ENCODE peak calls at places on chromosomes 3 and 15, in ten cellular contexts. One of them, this sample, is unnamed.

GRCh38 chr3:62873672-62874397 is 1.4 kb downstream of the CADPS start:
- DNase-seq in fibroblast of lung: peak; percentile 11
- DNase-seq in HCT116: no peak
- DNase-seq in A549: peak; percentile 13
- DNase-seq in astrocyte: peak; percentile 50
- DNase-seq in body of pancreas: peak; percentile 58
- DNase-seq in IMR-90: no peak
- DNase-seq in adrenal gland: no peak
- DNase-seq in endodermal cell: peak; percentile 95
- DNase-seq in endothelial cell of umbilical vein: no peak
- DNase-seq in this sample: peak; percentile 44

GRCh38 chr3:122387709-122388108 is 3.7 kb downstream of the FAM162A start:
- DNase-seq in fibroblast of lung: no peak
- DNase-seq in HCT116: no peak
- DNase-seq in A549: no peak
- DNase-seq in astrocyte: no peak
- DNase-seq in body of pancreas: no peak
- DNase-seq in IMR-90: no peak
- DNase-seq in adrenal gland: no peak
- DNase-seq in endodermal cell: no peak
- DNase-seq in endothelial cell of umbilical vein: no peak
- DNase-seq in this sample: no peak

GRCh38 chr3:172777901-172778300 is 27.4 kb downstream of the ECT2 start:
- DNase-seq in fibroblast of lung: no peak
- DNase-seq in HCT116: no peak
- DNase-seq in A549: no peak
- DNase-seq in astrocyte: no peak
- DNase-seq in body of pancreas: no peak
- DNase-seq in IMR-90: no peak
- DNase-seq in adrenal gland: no peak
- DNase-seq in endodermal cell: no peak
- DNase-seq in endothelial cell of umbilical vein: no peak
- DNase-seq in this sample: no peak

GRCh38 chr15:80132382-80132781 is 20.4 kb upstream of the FAH start:
- DNase-seq in fibroblast of lung: no peak
- DNase-seq in HCT116: no peak
- DNase-seq in A549: no peak
- DNase-seq in astrocyte: no peak
- DNase-seq in body of pancreas: no peak
- DNase-seq in IMR-90: no peak
- DNase-seq in adrenal gland: no peak
- DNase-seq in endodermal cell: no peak
- DNase-seq in endothelial cell of umbilical vein: no peak
- DNase-seq in this sample: no peak

GRCh38 chr3:73213906-73214305 is 152.4 kb downstream of the EBLN2 start:
- DNase-seq in fibroblast of lung: no peak
- DNase-seq in HCT116: no peak
- DNase-seq in A549: no peak
- DNase-seq in astrocyte: peak; percentile 87
- DNase-seq in body of pancreas: no peak
- DNase-seq in IMR-90: no peak
- DNase-seq in adrenal gland: no peak
- DNase-seq in endodermal cell: no peak
- DNase-seq in endothelial cell of umbilical vein: no peak
- DNase-seq in this sample: no peak

GRCh38 chr3:170502297-170502696 is 83.6 kb downstream of the SLC7A14 start:
- DNase-seq in fibroblast of lung: peak; percentile 59
- DNase-seq in HCT116: no peak
- DNase-seq in A549: no peak
- DNase-seq in astrocyte: peak; percentile 48
- DNase-seq in body of pancreas: no peak
- DNase-seq in IMR-90: peak; percentile 19
- DNase-seq in adrenal gland: no peak
- DNase-seq in endodermal cell: no peak
- DNase-seq in endothelial cell of umbilical vein: no peak
- DNase-seq in this sample: no peak

GRCh38 chr3:98038241-98038640 is 3.1 kb upstream of the GABRR3 start:
- DNase-seq in fibroblast of lung: peak; percentile 19
- DNase-seq in HCT116: no peak
- DNase-seq in A549: no peak
- DNase-seq in astrocyte: no peak
- DNase-seq in body of pancreas: no peak
- DNase-seq in IMR-90: no peak
- DNase-seq in adrenal gland: no peak
- DNase-seq in endodermal cell: no peak
- DNase-seq in endothelial cell of umbilical vein: no peak
- DNase-seq in this sample: no peak

GRCh38 chr3:123419850-123420292 is 29.0 kb downstream of the ADCY5 start:
- DNase-seq in fibroblast of lung: no peak
- DNase-seq in HCT116: no peak
- DNase-seq in A549: no peak
- DNase-seq in astrocyte: no peak
- DNase-seq in body of pancreas: peak; percentile 76
- DNase-seq in IMR-90: no peak
- DNase-seq in adrenal gland: peak; percentile 87
- DNase-seq in endodermal cell: no peak
- DNase-seq in endothelial cell of umbilical vein: no peak
- DNase-seq in this sample: no peak

DNA sequence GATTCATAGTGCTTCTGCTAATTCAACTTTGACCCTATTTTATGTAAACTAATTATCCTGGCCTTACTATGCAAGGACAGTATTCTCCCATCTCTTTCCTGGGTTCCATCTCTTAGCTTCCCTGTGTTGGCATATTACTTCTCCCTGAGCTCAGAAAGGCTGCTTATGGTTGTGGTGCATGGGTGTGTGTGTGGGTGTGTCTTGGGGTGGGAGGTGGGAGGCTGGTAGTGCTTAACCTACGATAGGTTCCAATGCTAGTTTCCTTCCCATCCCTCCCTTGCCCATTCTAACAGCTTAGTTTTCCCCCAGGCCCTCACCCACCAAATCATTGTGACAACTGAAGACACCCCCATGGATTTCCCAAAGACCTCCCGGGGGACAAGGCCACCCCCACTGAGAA is 22.8 kb upstream of the ZBTB38 start:
- DNase-seq in fibroblast of lung: no peak
- DNase-seq in HCT116: no peak
- DNase-seq in A549: no peak
- DNase-seq in astrocyte: no peak
- DNase-seq in body of pancreas: no peak
- DNase-seq in IMR-90: no peak
- DNase-seq in adrenal gland: no peak
- DNase-seq in endodermal cell: no peak
- DNase-seq in endothelial cell of umbilical vein: no peak
- DNase-seq in this sample: no peak
- H3K4me3 ChIP-seq in fibroblast of lung: no peak overlapping the region
- H3K4me3 ChIP-seq in HCT116: no peak overlapping the region
- H3K4me3 ChIP-seq in A549: no peak overlapping the region
- H3K4me3 ChIP-seq in astrocyte: no peak overlapping the region
- H3K4me3 ChIP-seq in body of pancreas: no peak overlapping the region
- H3K4me3 ChIP-seq in IMR-90: no peak overlapping the region
- H3K4me3 ChIP-seq in adrenal gland: no peak overlapping the region
- H3K4me3 ChIP-seq in endodermal cell: no peak overlapping the region
- H3K4me3 ChIP-seq in endothelial cell of umbilical vein: no peak overlapping the region
- H3K4me3 ChIP-seq in this sample: no peak overlapping the region

DNA sequence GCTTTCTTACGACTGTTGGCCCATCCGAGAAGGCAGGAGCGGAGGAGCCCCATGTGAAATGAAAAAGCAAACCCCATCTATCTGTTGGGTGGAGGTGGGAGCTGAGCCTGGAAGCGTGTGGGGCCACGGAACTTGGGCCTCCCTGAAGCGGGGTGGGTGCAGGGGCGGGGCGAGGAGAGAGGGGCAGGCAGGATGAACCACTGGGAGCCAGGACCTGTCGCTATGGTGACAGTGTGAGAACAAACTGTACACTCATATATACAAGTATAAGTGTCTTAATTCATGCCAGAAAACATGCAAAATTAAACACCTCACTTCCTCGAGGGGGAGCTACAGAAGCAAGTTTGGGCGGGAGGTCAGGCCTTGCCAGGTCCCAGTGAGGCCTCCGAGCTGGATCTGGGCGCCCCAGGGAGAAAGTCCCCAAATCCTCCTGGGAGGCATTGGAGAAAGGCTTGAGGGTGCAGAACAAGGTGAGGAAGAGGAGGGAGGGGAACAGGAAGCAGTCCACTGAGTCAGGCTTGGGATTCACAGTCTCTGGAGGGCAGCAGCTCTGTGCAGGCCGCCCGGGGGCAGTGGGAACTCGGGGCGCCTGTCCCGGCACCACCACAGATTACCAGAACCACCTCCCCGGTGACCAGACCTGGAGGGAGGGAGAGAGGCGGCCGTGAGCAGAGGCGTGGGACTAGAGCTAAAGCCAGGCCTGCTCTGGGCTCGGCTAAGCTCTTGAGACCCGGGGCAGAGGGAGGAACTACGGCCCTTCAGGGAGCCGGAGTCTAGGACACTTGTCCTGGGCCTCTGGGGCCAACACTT is 34.8 kb downstream of the RBPMS2 start:
- DNase-seq in fibroblast of lung: peak; percentile 88
- DNase-seq in HCT116: no peak
- DNase-seq in A549: peak; percentile 64
- DNase-seq in astrocyte: peak; percentile 39
- DNase-seq in body of pancreas: peak; percentile 13
- DNase-seq in IMR-90: peak; percentile 77
- DNase-seq in adrenal gland: no peak
- DNase-seq in endodermal cell: no peak
- DNase-seq in endothelial cell of umbilical vein: no peak
- DNase-seq in this sample: peak; percentile 77
- TF ChIP-seq CTCF in fibroblast of lung: peak; percentile 50
- TF ChIP-seq CTCF in HCT116: no peak
- TF ChIP-seq CTCF in A549: no peak
- TF ChIP-seq CTCF in astrocyte: peak; percentile 5
- TF ChIP-seq CTCF in body of pancreas: no peak
- TF ChIP-seq CTCF in IMR-90: peak; percentile 54
- TF ChIP-seq CTCF in adrenal gland: no peak
- TF ChIP-seq CTCF in endodermal cell: no peak
- TF ChIP-seq CTCF in endothelial cell of umbilical vein: no peak
- TF ChIP-seq CTCF in this sample: peak; percentile 26

GRCh38 chr15:63065262-63066234 is 23.0 kb downstream of the TPM1 start:
- DNase-seq in fibroblast of lung: no peak
- DNase-seq in HCT116: no peak
- DNase-seq in A549: peak; percentile 63
- DNase-seq in astrocyte: no peak
- DNase-seq in body of pancreas: no peak
- DNase-seq in IMR-90: no peak
- DNase-seq in adrenal gland: no peak
- DNase-seq in endodermal cell: peak; percentile 44
- DNase-seq in endothelial cell of umbilical vein: no peak
- DNase-seq in this sample: no peak

GRCh38 chr15:63066302-63066701 is 23.8 kb downstream of the TPM1 start:
- DNase-seq in fibroblast of lung: no peak
- DNase-seq in HCT116: no peak
- DNase-seq in A549: no peak
- DNase-seq in astrocyte: no peak
- DNase-seq in body of pancreas: no peak
- DNase-seq in IMR-90: no peak
- DNase-seq in adrenal gland: no peak
- DNase-seq in endodermal cell: peak; percentile 42
- DNase-seq in endothelial cell of umbilical vein: no peak
- DNase-seq in this sample: no peak

GRCh38 chr15:63069616-63069952 is 27.0 kb downstream of the TPM1 start:
- DNase-seq in fibroblast of lung: no peak
- DNase-seq in HCT116: no peak
- DNase-seq in A549: peak; percentile 34
- DNase-seq in astrocyte: no peak
- DNase-seq in body of pancreas: no peak
- DNase-seq in IMR-90: no peak
- DNase-seq in adrenal gland: no peak
- DNase-seq in endodermal cell: no peak
- DNase-seq in endothelial cell of umbilical vein: no peak
- DNase-seq in this sample: no peak

GRCh38 chr15:63070681-63071129 is 28.2 kb downstream of the TPM1 start:
- DNase-seq in fibroblast of lung: no peak
- DNase-seq in HCT116: no peak
- DNase-seq in A549: peak; percentile 20
- DNase-seq in astrocyte: peak; percentile 77
- DNase-seq in body of pancreas: no peak
- DNase-seq in IMR-90: no peak
- DNase-seq in adrenal gland: no peak
- DNase-seq in endodermal cell: no peak
- DNase-seq in endothelial cell of umbilical vein: no peak
- DNase-seq in this sample: no peak

DNA sequence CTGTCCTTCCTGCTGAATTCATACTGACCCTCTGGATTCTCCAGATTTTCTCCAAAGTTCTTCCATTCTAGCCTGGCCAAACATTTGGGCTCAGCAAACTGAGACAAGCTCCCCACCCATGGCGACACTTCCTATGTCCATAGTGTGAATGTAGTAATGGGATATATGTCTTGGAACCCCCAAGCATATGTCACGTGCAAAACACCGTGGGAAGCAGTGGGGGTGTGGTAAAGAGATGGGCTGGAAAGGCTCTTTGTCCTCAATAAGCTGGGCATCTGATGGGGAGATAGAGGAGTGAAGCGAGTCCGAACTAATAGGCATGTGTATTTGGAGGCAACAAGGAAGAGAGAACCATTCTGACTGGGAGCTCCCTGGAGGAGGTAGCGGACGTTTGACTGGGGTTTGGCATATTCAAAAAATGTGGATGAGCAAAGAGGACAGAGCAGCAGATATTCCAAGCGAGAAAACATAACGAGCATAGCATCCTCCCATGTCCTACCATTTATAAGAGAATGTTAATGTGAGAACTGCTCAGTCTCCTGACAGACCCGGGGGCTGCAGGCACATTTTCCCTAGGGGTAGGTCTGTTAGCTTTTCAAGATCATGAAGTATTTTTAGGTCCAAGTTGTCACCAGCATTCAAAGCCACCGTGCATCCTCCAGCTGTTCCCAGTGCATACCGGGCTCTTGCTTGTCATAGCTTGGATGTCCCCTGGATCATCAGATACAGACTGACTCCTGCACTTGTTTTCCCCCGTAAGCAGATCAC is 25.6 kb downstream of the TPM1 start:
- DNase-seq in fibroblast of lung: no peak
- DNase-seq in HCT116: no peak
- DNase-seq in A549: peak; percentile 29
- DNase-seq in astrocyte: no peak
- DNase-seq in body of pancreas: no peak
- DNase-seq in IMR-90: no peak
- DNase-seq in adrenal gland: no peak
- DNase-seq in endodermal cell: peak; percentile 36
- DNase-seq in endothelial cell of umbilical vein: no peak
- DNase-seq in this sample: no peak
- H3K27ac ChIP-seq in fibroblast of lung: no peak overlapping the region
- H3K27ac ChIP-seq in HCT116: no peak overlapping the region
- H3K27ac ChIP-seq in A549: peak overlapping the region; percentile 32
- H3K27ac ChIP-seq in astrocyte: peak overlapping the region; percentile 5
- H3K27ac ChIP-seq in body of pancreas: no peak overlapping the region
- H3K27ac ChIP-seq in IMR-90: no peak overlapping the region
- H3K27ac ChIP-seq in adrenal gland: no peak overlapping the region
- H3K27ac ChIP-seq in endodermal cell: no peak overlapping the region
- H3K27ac ChIP-seq in endothelial cell of umbilical vein: no peak overlapping the region
- H3K27ac ChIP-seq in this sample: no peak overlapping the region

GRCh38 chr3:160445854-160446253 is 3.7 kb downstream of the TRIM59 start:
- DNase-seq in fibroblast of lung: no peak
- DNase-seq in HCT116: no peak
- DNase-seq in A549: no peak
- DNase-seq in astrocyte: no peak
- DNase-seq in body of pancreas: no peak
- DNase-seq in IMR-90: no peak
- DNase-seq in adrenal gland: no peak
- DNase-seq in endodermal cell: no peak
- DNase-seq in endothelial cell of umbilical vein: no peak
- DNase-seq in this sample: no peak

GRCh38 chr3:160437083-160437455 is 12.5 kb downstream of the TRIM59 start:
- DNase-seq in fibroblast of lung: no peak
- DNase-seq in HCT116: no peak
- DNase-seq in A549: no peak
- DNase-seq in astrocyte: no peak
- DNase-seq in body of pancreas: no peak
- DNase-seq in IMR-90: no peak
- DNase-seq in adrenal gland: no peak
- DNase-seq in endodermal cell: no peak
- DNase-seq in endothelial cell of umbilical vein: no peak
- DNase-seq in this sample: no peak

GRCh38 chr3:160435747-160436146 is 13.8 kb downstream of the TRIM59 start:
- DNase-seq in fibroblast of lung: no peak
- DNase-seq in HCT116: no peak
- DNase-seq in A549: no peak
- DNase-seq in astrocyte: no peak
- DNase-seq in body of pancreas: no peak
- DNase-seq in IMR-90: no peak
- DNase-seq in adrenal gland: no peak
- DNase-seq in endodermal cell: no peak
- DNase-seq in endothelial cell of umbilical vein: no peak
- DNase-seq in this sample: no peak

GRCh38 chr3:160444411-160444810 is 5.2 kb downstream of the TRIM59 start:
- DNase-seq in fibroblast of lung: no peak
- DNase-seq in HCT116: no peak
- DNase-seq in A549: peak; percentile 11
- DNase-seq in astrocyte: no peak
- DNase-seq in body of pancreas: no peak
- DNase-seq in IMR-90: no peak
- DNase-seq in adrenal gland: no peak
- DNase-seq in endodermal cell: no peak
- DNase-seq in endothelial cell of umbilical vein: no peak
- DNase-seq in this sample: no peak

GRCh38 chr3:160440687-160441086 is 8.9 kb downstream of the TRIM59 start:
- DNase-seq in fibroblast of lung: no peak
- DNase-seq in HCT116: no peak
- DNase-seq in A549: no peak
- DNase-seq in astrocyte: no peak
- DNase-seq in body of pancreas: no peak
- DNase-seq in IMR-90: no peak
- DNase-seq in adrenal gland: no peak
- DNase-seq in endodermal cell: no peak
- DNase-seq in endothelial cell of umbilical vein: no peak
- DNase-seq in this sample: no peak
- H3K4me3 ChIP-seq in fibroblast of lung: no peak overlapping the region
- H3K4me3 ChIP-seq in HCT116: no peak overlapping the region
- H3K4me3 ChIP-seq in A549: no peak overlapping the region
- H3K4me3 ChIP-seq in astrocyte: no peak overlapping the region
- H3K4me3 ChIP-seq in body of pancreas: no peak overlapping the region
- H3K4me3 ChIP-seq in IMR-90: no peak overlapping the region
- H3K4me3 ChIP-seq in adrenal gland: no peak overlapping the region
- H3K4me3 ChIP-seq in endodermal cell: no peak overlapping the region
- H3K4me3 ChIP-seq in endothelial cell of umbilical vein: no peak overlapping the region
- H3K4me3 ChIP-seq in this sample: no peak overlapping the region